ENCODE peak calls at places on chromosomes 1 and 21, in nine cellular contexts. One of them, this sample, is unnamed.

GRCh38 chr1:24946861-24947658 is 17.0 kb upstream of the RUNX3 start:
- DNase-seq in upper lobe of right lung: no peak
- DNase-seq in IMR-90: peak; percentile 53
- DNase-seq in GM12865: peak; percentile 91
- DNase-seq in A549: no peak
- DNase-seq in lower leg skin: no peak
- DNase-seq in cardiac fibroblast: no peak
- DNase-seq in astrocyte of the cerebellum: no peak
- DNase-seq in PC-3: no peak
- DNase-seq in this sample: peak; percentile 33

GRCh38 chr1:245262876-245263625 is 108.3 kb downstream of the KIF26B start:
- DNase-seq in PC-3: no peak
- DNase-seq in lower leg skin: no peak
- DNase-seq in cardiac fibroblast: no peak
- DNase-seq in astrocyte of the cerebellum: no peak
- DNase-seq in GM12865: no peak
- DNase-seq in A549: no peak
- DNase-seq in IMR-90: no peak
- DNase-seq in upper lobe of right lung: no peak
- DNase-seq in this sample: peak; percentile 17

GRCh38 chr21:43697758-43698643 is 20.9 kb upstream of the PDXK start:
- DNase-seq in upper lobe of right lung: peak; percentile 45
- DNase-seq in A549: no peak
- DNase-seq in cardiac fibroblast: peak; percentile 13
- DNase-seq in GM12865: no peak
- DNase-seq in IMR-90: peak; percentile 21
- DNase-seq in astrocyte of the cerebellum: no peak
- DNase-seq in lower leg skin: no peak
- DNase-seq in PC-3: no peak
- DNase-seq in this sample: peak; percentile 62

GRCh38 chr1:39954261-39954869 is 580 bp upstream of the MFSD2A start:
- DNase-seq in upper lobe of right lung: no peak
- DNase-seq in astrocyte of the cerebellum: no peak
- DNase-seq in IMR-90: no peak
- DNase-seq in cardiac fibroblast: no peak
- DNase-seq in GM12865: no peak
- DNase-seq in lower leg skin: peak; percentile 29
- DNase-seq in PC-3: no peak
- DNase-seq in A549: no peak
- DNase-seq in this sample: peak; percentile 13

GRCh38 chr1:178650950-178651461 is 74.0 kb upstream of the RALGPS2 start:
- DNase-seq in cardiac fibroblast: peak; percentile 13
- DNase-seq in astrocyte of the cerebellum: no peak
- DNase-seq in IMR-90: peak; percentile 71
- DNase-seq in PC-3: peak; percentile 85
- DNase-seq in upper lobe of right lung: no peak
- DNase-seq in GM12865: no peak
- DNase-seq in A549: peak; percentile 36
- DNase-seq in lower leg skin: no peak
- DNase-seq in this sample: no peak

GRCh38 chr1:164701221-164701761 is 142.3 kb downstream of the PBX1 start:
- DNase-seq in PC-3: no peak
- DNase-seq in lower leg skin: no peak
- DNase-seq in A549: no peak
- DNase-seq in cardiac fibroblast: no peak
- DNase-seq in astrocyte of the cerebellum: no peak
- DNase-seq in upper lobe of right lung: no peak
- DNase-seq in IMR-90: no peak
- DNase-seq in GM12865: no peak
- DNase-seq in this sample: no peak

GRCh38 chr1:212225416-212225815 is 59.8 kb upstream of the PPP2R5A start:
- DNase-seq in astrocyte of the cerebellum: no peak
- DNase-seq in upper lobe of right lung: no peak
- DNase-seq in IMR-90: no peak
- DNase-seq in GM12865: peak; percentile 18
- DNase-seq in A549: no peak
- DNase-seq in lower leg skin: no peak
- DNase-seq in PC-3: no peak
- DNase-seq in cardiac fibroblast: no peak
- DNase-seq in this sample: no peak

GRCh38 chr1:226708342-226708780 is 30.7 kb downstream of the ITPKB start:
- DNase-seq in IMR-90: peak; percentile 92
- DNase-seq in GM12865: no peak
- DNase-seq in lower leg skin: peak; percentile 71
- DNase-seq in PC-3: peak; percentile 63
- DNase-seq in cardiac fibroblast: peak; percentile 55
- DNase-seq in astrocyte of the cerebellum: no peak
- DNase-seq in A549: no peak
- DNase-seq in upper lobe of right lung: no peak
- DNase-seq in this sample: peak; percentile 85

GRCh38 chr1:169107673-169108160 is 1.2 kb downstream of the ATP1B1 start:
- DNase-seq in upper lobe of right lung: no peak
- DNase-seq in astrocyte of the cerebellum: no peak
- DNase-seq in cardiac fibroblast: peak; percentile 57
- DNase-seq in GM12865: no peak
- DNase-seq in A549: peak; percentile 64
- DNase-seq in lower leg skin: no peak
- DNase-seq in IMR-90: peak; percentile 62
- DNase-seq in PC-3: peak; percentile 57
- DNase-seq in this sample: peak; percentile 23

GRCh38 chr1:24864409-24864808 is 65.7 kb downstream of the RUNX3 start:
- DNase-seq in PC-3: peak; percentile 46
- DNase-seq in IMR-90: no peak
- DNase-seq in cardiac fibroblast: no peak
- DNase-seq in lower leg skin: no peak
- DNase-seq in GM12865: no peak
- DNase-seq in A549: no peak
- DNase-seq in upper lobe of right lung: no peak
- DNase-seq in astrocyte of the cerebellum: no peak
- DNase-seq in this sample: no peak

GRCh38 chr1:81231729-81232038 is 569.0 kb upstream of the ADGRL2 start:
- DNase-seq in upper lobe of right lung: no peak
- DNase-seq in cardiac fibroblast: no peak
- DNase-seq in A549: no peak
- DNase-seq in PC-3: no peak
- DNase-seq in GM12865: no peak
- DNase-seq in astrocyte of the cerebellum: no peak
- DNase-seq in IMR-90: peak; percentile 11
- DNase-seq in lower leg skin: no peak
- DNase-seq in this sample: no peak

GRCh38 chr21:33070921-33071877 is 1.3 kb downstream of the OLIG1 start:
- DNase-seq in GM12865: no peak
- DNase-seq in A549: peak; percentile 30
- DNase-seq in upper lobe of right lung: no peak
- DNase-seq in lower leg skin: no peak
- DNase-seq in IMR-90: no peak
- DNase-seq in PC-3: no peak
- DNase-seq in cardiac fibroblast: no peak
- DNase-seq in astrocyte of the cerebellum: no peak
- DNase-seq in this sample: no peak

GRCh38 chr1:38005195-38006007 is at the start of gene FHL3:
- DNase-seq in GM12865: peak; percentile 52
- DNase-seq in upper lobe of right lung: peak; percentile 87
- DNase-seq in lower leg skin: no peak
- DNase-seq in cardiac fibroblast: peak; percentile 73
- DNase-seq in A549: no peak
- DNase-seq in IMR-90: peak; percentile 33
- DNase-seq in PC-3: peak; percentile 59
- DNase-seq in astrocyte of the cerebellum: no peak
- DNase-seq in this sample: peak; percentile 42

GRCh38 chr1:101769520-101769919 is 227.2 kb downstream of the OLFM3 start:
- DNase-seq in GM12865: peak; percentile 41
- DNase-seq in IMR-90: peak; percentile 0
- DNase-seq in upper lobe of right lung: no peak
- DNase-seq in PC-3: peak; percentile 51
- DNase-seq in astrocyte of the cerebellum: no peak
- DNase-seq in A549: peak; percentile 11
- DNase-seq in lower leg skin: no peak
- DNase-seq in cardiac fibroblast: peak; percentile 3
- DNase-seq in this sample: no peak

GRCh38 chr21:45456836-45457160 is 51.8 kb downstream of the COL18A1 start:
- DNase-seq in PC-3: no peak
- DNase-seq in IMR-90: no peak
- DNase-seq in astrocyte of the cerebellum: no peak
- DNase-seq in upper lobe of right lung: no peak
- DNase-seq in lower leg skin: no peak
- DNase-seq in GM12865: no peak
- DNase-seq in cardiac fibroblast: no peak
- DNase-seq in A549: no peak
- DNase-seq in this sample: no peak

GRCh38 chr1:161198206-161198876 is 513 bp downstream of the ADAMTS4 start:
- DNase-seq in IMR-90: no peak
- DNase-seq in GM12865: no peak
- DNase-seq in A549: no peak
- DNase-seq in lower leg skin: peak; percentile 64
- DNase-seq in cardiac fibroblast: peak; percentile 70
- DNase-seq in PC-3: peak; percentile 44
- DNase-seq in upper lobe of right lung: no peak
- DNase-seq in astrocyte of the cerebellum: no peak
- DNase-seq in this sample: peak; percentile 41

GRCh38 chr21:46295996-46296752 is 10.0 kb downstream of the YBEY start:
- DNase-seq in PC-3: no peak
- DNase-seq in lower leg skin: peak; percentile 86
- DNase-seq in A549: no peak
- DNase-seq in upper lobe of right lung: peak; percentile 91
- DNase-seq in GM12865: no peak
- DNase-seq in cardiac fibroblast: peak; percentile 88
- DNase-seq in IMR-90: peak; percentile 32
- DNase-seq in astrocyte of the cerebellum: no peak
- DNase-seq in this sample: peak; percentile 96

GRCh38 chr21:23858878-23859277 is 1748.4 kb downstream of the MRPL39 start:
- DNase-seq in IMR-90: no peak
- DNase-seq in cardiac fibroblast: no peak
- DNase-seq in upper lobe of right lung: no peak
- DNase-seq in astrocyte of the cerebellum: no peak
- DNase-seq in PC-3: no peak
- DNase-seq in A549: no peak
- DNase-seq in GM12865: no peak
- DNase-seq in lower leg skin: no peak
- DNase-seq in this sample: no peak

GRCh38 chr1:217857061-217857460 is 225.9 kb downstream of the SPATA17 start:
- DNase-seq in lower leg skin: no peak
- DNase-seq in PC-3: no peak
- DNase-seq in GM12865: no peak
- DNase-seq in IMR-90: no peak
- DNase-seq in astrocyte of the cerebellum: peak; percentile 9
- DNase-seq in upper lobe of right lung: no peak
- DNase-seq in cardiac fibroblast: peak; percentile 33
- DNase-seq in A549: no peak
- DNase-seq in this sample: no peak

GRCh38 chr1:67945733-67946374 is 104.6 kb downstream of the DIRAS3 start:
- DNase-seq in A549: no peak
- DNase-seq in cardiac fibroblast: peak; percentile 43
- DNase-seq in IMR-90: peak; percentile 16
- DNase-seq in upper lobe of right lung: no peak
- DNase-seq in lower leg skin: no peak
- DNase-seq in astrocyte of the cerebellum: no peak
- DNase-seq in PC-3: no peak
- DNase-seq in GM12865: no peak
- DNase-seq in this sample: no peak

GRCh38 chr21:36589352-36589971 is 109.5 kb upstream of the SIM2 start:
- DNase-seq in cardiac fibroblast: peak; percentile 53
- DNase-seq in PC-3: peak; percentile 70
- DNase-seq in GM12865: peak; percentile 71
- DNase-seq in IMR-90: peak; percentile 27
- DNase-seq in lower leg skin: peak; percentile 25
- DNase-seq in upper lobe of right lung: no peak
- DNase-seq in astrocyte of the cerebellum: no peak
- DNase-seq in A549: peak; percentile 24
- DNase-seq in this sample: peak; percentile 63
- TF ChIP-seq CTCF in cardiac fibroblast: peak; percentile 70
- TF ChIP-seq CTCF in PC-3: peak; percentile 87
- TF ChIP-seq CTCF in GM12865: peak; percentile 73
- TF ChIP-seq CTCF in IMR-90: peak; percentile 56
- TF ChIP-seq CTCF in lower leg skin: no peak
- TF ChIP-seq CTCF in upper lobe of right lung: peak; percentile 58
- TF ChIP-seq CTCF in astrocyte of the cerebellum: peak; percentile 55
- TF ChIP-seq CTCF in A549: peak; percentile 46
- TF ChIP-seq CTCF in this sample: peak; percentile 69

DNA sequence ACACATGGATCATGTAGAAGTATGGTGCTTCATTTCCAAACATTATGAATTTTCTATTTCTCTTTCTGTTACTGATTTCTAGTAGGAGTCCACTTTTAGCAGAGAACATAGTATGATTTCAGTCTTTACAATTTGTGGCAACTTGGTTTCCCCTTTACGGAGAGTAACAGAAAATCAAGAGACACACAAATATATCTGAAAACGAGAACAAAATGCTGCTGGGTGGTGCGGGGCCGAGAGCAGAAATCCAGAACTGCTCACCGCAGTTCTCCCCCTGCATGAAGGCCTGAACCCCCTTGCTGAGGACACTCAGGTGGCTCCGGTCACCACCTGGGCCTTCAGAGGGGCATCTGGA is 94.5 kb upstream of the FMN2 start:
- DNase-seq in upper lobe of right lung: no peak
- DNase-seq in cardiac fibroblast: no peak
- DNase-seq in A549: no peak
- DNase-seq in lower leg skin: no peak
- DNase-seq in PC-3: no peak
- DNase-seq in IMR-90: no peak
- DNase-seq in GM12865: no peak
- DNase-seq in astrocyte of the cerebellum: no peak
- DNase-seq in this sample: no peak
- H3K4me3 ChIP-seq in upper lobe of right lung: no peak overlapping the region
- H3K4me3 ChIP-seq in cardiac fibroblast: no peak overlapping the region
- H3K4me3 ChIP-seq in A549: peak overlapping the region; percentile 63
- H3K4me3 ChIP-seq in lower leg skin: no peak overlapping the region
- H3K4me3 ChIP-seq in PC-3: no peak overlapping the region
- H3K4me3 ChIP-seq in IMR-90: no peak overlapping the region
- H3K4me3 ChIP-seq in GM12865: no peak overlapping the region
- H3K4me3 ChIP-seq in astrocyte of the cerebellum: peak overlapping the region; percentile 45
- H3K4me3 ChIP-seq in this sample: no peak overlapping the region

DNA sequence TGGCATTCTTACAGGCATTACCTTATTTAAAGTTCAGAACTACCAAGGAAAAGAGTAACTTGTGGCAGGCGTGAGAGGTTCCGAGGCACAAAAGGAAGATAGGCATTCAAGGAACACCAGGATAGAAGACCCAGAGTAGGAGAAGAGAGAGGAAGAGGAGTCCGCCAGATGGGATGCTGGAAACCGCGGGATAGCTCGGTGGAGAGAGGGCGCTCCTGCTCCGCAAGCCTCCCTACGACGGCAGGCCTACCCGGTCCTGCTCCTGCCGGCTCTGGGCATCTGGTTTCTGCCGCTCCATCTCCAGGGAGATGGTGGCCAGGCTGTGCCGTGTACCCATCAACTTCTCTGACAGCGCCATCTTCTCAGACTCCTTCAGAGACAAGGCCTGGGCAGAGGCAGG is 5.4 kb upstream of the NBPF1 start:
- DNase-seq in upper lobe of right lung: peak; percentile 71
- DNase-seq in PC-3: no peak
- DNase-seq in astrocyte of the cerebellum: no peak
- DNase-seq in lower leg skin: no peak
- DNase-seq in GM12865: no peak
- DNase-seq in A549: no peak
- DNase-seq in cardiac fibroblast: no peak
- DNase-seq in IMR-90: no peak
- DNase-seq in this sample: no peak
- TF ChIP-seq CTCF in upper lobe of right lung: no peak
- TF ChIP-seq CTCF in PC-3: no peak
- TF ChIP-seq CTCF in astrocyte of the cerebellum: no peak
- TF ChIP-seq CTCF in lower leg skin: no peak
- TF ChIP-seq CTCF in GM12865: no peak
- TF ChIP-seq CTCF in A549: no peak
- TF ChIP-seq CTCF in cardiac fibroblast: no peak
- TF ChIP-seq CTCF in IMR-90: no peak
- TF ChIP-seq CTCF in this sample: no peak

GRCh38 chr1:54781023-54781723 is 16.9 kb upstream of the PARS2 start:
- DNase-seq in astrocyte of the cerebellum: no peak
- DNase-seq in lower leg skin: no peak
- DNase-seq in cardiac fibroblast: no peak
- DNase-seq in A549: no peak
- DNase-seq in upper lobe of right lung: no peak
- DNase-seq in GM12865: no peak
- DNase-seq in PC-3: no peak
- DNase-seq in IMR-90: no peak
- DNase-seq in this sample: no peak
- H3K4me3 ChIP-seq in astrocyte of the cerebellum: no peak overlapping the region
- H3K4me3 ChIP-seq in lower leg skin: no peak overlapping the region
- H3K4me3 ChIP-seq in cardiac fibroblast: no peak overlapping the region
- H3K4me3 ChIP-seq in A549: no peak overlapping the region
- H3K4me3 ChIP-seq in upper lobe of right lung: no peak overlapping the region
- H3K4me3 ChIP-seq in GM12865: no peak overlapping the region
- H3K4me3 ChIP-seq in PC-3: no peak overlapping the region
- H3K4me3 ChIP-seq in IMR-90: no peak overlapping the region
- H3K4me3 ChIP-seq in this sample: no peak overlapping the region